ENCODE peak calls at places on chromosomes 4 and X, in eight cellular contexts. V is CD8-positive, alpha-beta T cell; L is nephron progenitor cell; S is WERI-Rb-1; W is GM13977; C is Caco-2; G is foreskin fibroblast; K is A549. D is an unnamed sample.

GRCh38 chr4:7179158-7179557 is 13.2 kb upstream of the SORCS2 start:
- DNase-seq in V (no peak), L (no peak), S (no peak), W (no peak), C (no peak), G (no peak), K (no peak), D (no peak)

GRCh38 chr4:140269369-140269768 is 104.1 kb upstream of the SCOC start:
- DNase-seq in V (no peak), L (no peak), S (no peak), W (no peak), C (no peak), G (no peak), K (no peak), D (no peak)

GRCh38 chrX:7147978-7148824 is at the start of gene PUDP:
- DNase-seq in V (peak), L (peak), S (peak), W (peak), C (peak), G (peak), K (peak), D (peak)

GRCh38 chr4:130486186-130486585 is 1390.2 kb downstream of the C4orf33 start:
- DNase-seq in V (no peak), L (no peak), S (no peak), W (no peak), C (no peak), G (peak), K (no peak), D (no peak)

GRCh38 chr4:157043131-157043530 is 32.8 kb upstream of the GLRB start:
- DNase-seq in V (no peak), L (peak), S (no peak), W (no peak), C (peak), G (peak), K (no peak), D (no peak)

GRCh38 chrX:111095974-111096870 is at the start of gene PAK3:
- DNase-seq in V (no peak), L (peak), S (peak), W (peak), C (peak), G (peak), K (no peak), D (peak)

GRCh38 chrX:111460612-111461011 is 48.6 kb upstream of the DCX start:
- DNase-seq in V (no peak), L (no peak), S (no peak), W (no peak), C (no peak), G (no peak), K (no peak), D (no peak)

GRCh38 chr4:1207157-1207470 is 34.7 kb upstream of the SPON2 start:
- DNase-seq in V (no peak), L (no peak), S (no peak), W (no peak), C (no peak), G (no peak), K (no peak), D (no peak)

GRCh38 chrX:1394731-1395501 is 3.0 kb upstream of the SLC25A6 start:
- DNase-seq in V (no peak), L (no peak), S (no peak), W (no peak), C (no peak), G (no peak), K (no peak), D (no peak)

GRCh38 chr4:185640809-185641675 is 105.7 kb upstream of the PDLIM3 start:
- DNase-seq in V (no peak), L (no peak), S (peak), W (peak), C (peak), G (peak), K (peak), D (no peak)

GRCh38 chr4:82415922-82416365 is 14.3 kb downstream of the HNRNPDL start:
- DNase-seq in V (no peak), L (no peak), S (no peak), W (no peak), C (no peak), G (no peak), K (no peak), D (no peak)

GRCh38 chr4:4460759-4461158 is 73.9 kb downstream of the NSG1 start:
- DNase-seq in V (no peak), L (no peak), S (no peak), W (no peak), C (no peak), G (no peak), K (no peak), D (no peak)

GRCh38 chr4:7276538-7276937 is 84.2 kb downstream of the SORCS2 start:
- DNase-seq in V (no peak), L (no peak), S (no peak), W (no peak), C (no peak), G (no peak), K (no peak), D (no peak)

GRCh38 chrX:40291553-40291952 is 193.8 kb upstream of the BCOR start:
- DNase-seq in V (no peak), L (no peak), S (no peak), W (no peak), C (no peak), G (no peak), K (no peak), D (no peak)

GRCh38 chrX:41922694-41923171 is 621 bp downstream of the CASK start:
- DNase-seq in V (no peak), L (peak), S (peak), W (no peak), C (peak), G (peak), K (peak), D (no peak)

GRCh38 chr4:78397292-78397630 is 154.3 kb upstream of the ANXA3 start:
- DNase-seq in V (no peak), L (no peak), S (no peak), W (no peak), C (no peak), G (no peak), K (no peak), D (no peak)

GRCh38 chr4:185479507-185479971 is 8.0 kb upstream of the CCDC110 start:
- DNase-seq in V (no peak), L (no peak), S (no peak), W (peak), C (no peak), G (no peak), K (no peak), D (no peak)

GRCh38 chrX:134753185-134754008 is 95.1 kb upstream of the PLAC1 start:
- DNase-seq in V (no peak), L (no peak), S (peak), W (no peak), C (peak), G (peak), K (peak), D (no peak)

GRCh38 chr4:53141308-53141707 is 224.6 kb downstream of the SCFD2 start:
- DNase-seq in V (no peak), L (no peak), S (no peak), W (no peak), C (no peak), G (peak), K (no peak), D (no peak)

GRCh38 chr4:9765091-9765490 is 16.3 kb upstream of the DRD5 start:
- DNase-seq in V (no peak), L (peak), S (peak), W (peak), C (peak), G (peak), K (no peak), D (no peak)

GRCh38 chr4:25466966-25467697 is 90.1 kb downstream of the ANAPC4 start:
- DNase-seq in V (no peak), L (no peak), S (no peak), W (no peak), C (no peak), G (peak), K (no peak), D (no peak)

GRCh38 chr4:152166567-152166966 is 369.3 kb downstream of the FBXW7 start:
- DNase-seq in V (no peak), L (peak), S (no peak), W (no peak), C (peak), G (peak), K (no peak), D (no peak)

GRCh38 chr4:152162331-152162697 is 373.6 kb downstream of the FBXW7 start:
- DNase-seq in V (no peak), L (no peak), S (no peak), W (no peak), C (no peak), G (peak), K (no peak), D (no peak)

GRCh38 chr4:152165146-152165545 is 370.7 kb downstream of the FBXW7 start:
- DNase-seq in V (no peak), L (no peak), S (no peak), W (no peak), C (no peak), G (no peak), K (no peak), D (no peak)

GRCh38 chr4:152165851-152166250 is 370.0 kb downstream of the FBXW7 start:
- DNase-seq in V (no peak), L (no peak), S (no peak), W (no peak), C (no peak), G (no peak), K (no peak), D (no peak)

GRCh38 chr4:152164561-152164960 is 371.3 kb downstream of the FBXW7 start:
- DNase-seq in V (no peak), L (no peak), S (no peak), W (no peak), C (peak), G (no peak), K (no peak), D (no peak)
- TF ChIP-seq CTCF in V (no peak), L (no peak), S (no peak), W (no peak), C (no peak), G (no peak), K (no peak), D (no peak)

DNA sequence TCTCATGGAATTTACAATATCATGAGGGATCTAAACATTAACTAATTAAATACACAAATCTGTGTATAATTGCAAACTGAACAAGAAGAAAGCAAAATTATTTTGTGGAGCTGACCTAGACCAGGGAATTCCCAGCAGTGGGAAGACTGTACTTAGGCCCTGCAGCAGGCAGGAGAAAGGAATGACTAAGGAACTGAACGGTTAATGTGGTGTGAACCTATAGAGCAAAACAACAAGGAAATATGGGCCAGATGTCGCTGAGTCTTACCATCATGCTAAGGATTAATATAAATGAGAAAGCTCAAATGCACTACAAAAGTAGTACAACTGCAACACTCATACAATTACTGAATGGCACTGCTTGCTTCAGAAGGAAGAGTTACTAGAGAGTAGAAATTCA is 120.3 kb upstream of the ATXN3L start:
- DNase-seq in V (no peak), L (no peak), S (no peak), W (no peak), C (no peak), G (peak), K (no peak), D (no peak)
- TF ChIP-seq CTCF in V (no peak), L (no peak), S (no peak), W (no peak), C (no peak), G (no peak), K (no peak), D (no peak)

GRCh38 chr4:104429150-104429741 is 65.4 kb downstream of the CXXC4 start:
- DNase-seq in V (no peak), L (no peak), S (no peak), W (no peak), C (no peak), G (no peak), K (no peak), D (no peak)
- TF ChIP-seq CTCF in V (no peak), L (no peak), S (no peak), W (no peak), C (no peak), G (no peak), K (no peak), D (no peak)

GRCh38 chrX:150087612-150088011 is 149.3 kb upstream of the EOLA2 start:
- DNase-seq in V (no peak), L (no peak), S (no peak), W (no peak), C (no peak), G (peak), K (no peak), D (no peak)
- TF ChIP-seq CTCF in V (no peak), L (no peak), S (no peak), W (no peak), C (no peak), G (no peak), K (no peak), D (no peak)

GRCh38 chr4:180060159-180060889 is 2182.9 kb upstream of the TENM3 start:
- DNase-seq in V (no peak), L (no peak), S (no peak), W (no peak), C (peak), G (peak), K (peak), D (no peak)
- TF ChIP-seq CTCF in V (no peak), L (no peak), S (peak), W (no peak), C (peak), G (no peak), K (peak), D (no peak)

DNA sequence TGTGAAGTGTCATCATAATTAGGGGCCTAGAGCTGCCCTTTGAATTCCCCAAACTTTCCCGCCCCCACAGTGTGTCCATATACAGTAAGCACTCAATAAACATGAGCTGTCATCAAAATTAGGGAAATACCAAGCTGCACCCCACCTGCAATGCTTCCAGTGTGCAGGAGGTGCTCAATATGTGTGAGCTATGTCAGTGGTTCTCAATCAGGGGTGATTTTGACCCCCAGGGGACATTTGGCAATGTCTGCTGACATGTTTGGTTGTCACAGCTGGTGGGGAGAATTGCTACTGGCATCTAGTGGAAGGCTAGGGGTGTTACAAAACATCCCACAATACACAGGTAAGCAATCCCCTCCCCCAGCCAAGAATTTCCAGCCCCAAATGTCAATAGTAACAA is 750 bp downstream of the CFP start:
- DNase-seq in V (no peak), L (no peak), S (no peak), W (no peak), C (peak), G (peak), K (no peak), D (no peak)
- TF ChIP-seq CTCF in V (no peak), L (no peak), S (no peak), W (peak), C (peak), G (no peak), K (no peak), D (no peak)

GRCh38 chr4:28464823-28465222 is 1604.2 kb downstream of the STIM2 start:
- DNase-seq in V (no peak), L (no peak), S (no peak), W (no peak), C (no peak), G (no peak), K (no peak), D (no peak)

GRCh38 chr4:28463184-28463690 is 1602.6 kb downstream of the STIM2 start:
- DNase-seq in V (no peak), L (no peak), S (no peak), W (no peak), C (no peak), G (peak), K (no peak), D (no peak)

GRCh38 chr4:28462766-28463165 is 1602.1 kb downstream of the STIM2 start:
- DNase-seq in V (no peak), L (no peak), S (no peak), W (no peak), C (no peak), G (no peak), K (no peak), D (no peak)
- TF ChIP-seq CTCF in V (no peak), L (no peak), S (peak), W (no peak), C (no peak), G (no peak), K (no peak), D (no peak)

GRCh38 chr4:55348436-55348835 is 2.4 kb downstream of the SRD5A3 start:
- DNase-seq in V (no peak), L (no peak), S (no peak), W (no peak), C (no peak), G (peak), K (no peak), D (no peak)

GRCh38 chr4:55347610-55348228 is 1.7 kb downstream of the SRD5A3 start:
- DNase-seq in V (no peak), L (no peak), S (no peak), W (no peak), C (no peak), G (no peak), K (no peak), D (no peak)

GRCh38 chr4:55345054-55345453 is 988 bp upstream of the SRD5A3 start:
- DNase-seq in V (no peak), L (no peak), S (no peak), W (no peak), C (no peak), G (no peak), K (no peak), D (no peak)

GRCh38 chr4:55346851-55347255 is 811 bp downstream of the SRD5A3 start:
- DNase-seq in V (no peak), L (no peak), S (no peak), W (no peak), C (no peak), G (no peak), K (no peak), D (no peak)

GRCh38 chr4:55345980-55346850 is at the start of gene SRD5A3:
- DNase-seq in V (peak), L (peak), S (peak), W (peak), C (peak), G (peak), K (peak), D (peak)
- TF ChIP-seq CTCF in V (peak), L (peak), S (peak), W (peak), C (peak), G (peak), K (peak), D (peak)

GRCh38 chr4:76737180-76737579 is 160.8 kb downstream of the SOWAHB start:
- DNase-seq in V (no peak), L (no peak), S (no peak), W (no peak), C (no peak), G (no peak), K (no peak), D (no peak)
- TF ChIP-seq CTCF in V (no peak), L (no peak), S (no peak), W (no peak), C (no peak), G (no peak), K (no peak), D (no peak)

DNA sequence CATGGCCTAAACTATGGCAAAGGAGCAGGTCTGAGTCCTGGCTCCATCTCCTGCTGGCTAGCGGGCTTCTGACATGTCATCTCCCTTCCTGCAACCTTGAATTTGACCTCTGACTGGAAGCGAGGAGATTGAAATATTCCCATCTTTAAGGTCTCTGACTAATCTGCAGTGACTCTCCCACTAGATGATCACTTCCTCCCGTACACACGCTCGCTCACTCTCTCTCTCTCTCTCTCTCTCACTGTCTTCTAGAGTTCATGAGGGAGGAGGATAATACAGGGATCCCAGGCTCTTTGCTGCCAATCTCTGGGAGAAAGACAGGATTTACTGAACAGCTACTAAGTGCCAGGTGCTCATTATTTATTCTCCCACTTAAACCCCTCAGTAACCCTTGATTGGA is 193.7 kb upstream of the C1QTNF7 start:
- DNase-seq in V (no peak), L (no peak), S (no peak), W (no peak), C (no peak), G (peak), K (no peak), D (no peak)
- TF ChIP-seq CTCF in V (no peak), L (no peak), S (no peak), W (no peak), C (no peak), G (no peak), K (no peak), D (no peak)